ENCODE peak calls at places on chromosome 10, in four cellular contexts. Z is GM13977, N is upper lobe of left lung, G is epithelial cell of esophagus. Q is an unnamed sample.

GRCh38 chr10:11058965-11059364 is 41.3 kb downstream of the CELF2 start:
- DNase-seq in G (peak), Z (no peak), N (no peak), Q (no peak)

GRCh38 chr10:124717911-124718734 is 26.1 kb downstream of the FAM53B start:
- DNase-seq in G (peak), Z (peak), N (peak), Q (peak)

GRCh38 chr10:85195596-85195995 is 867.2 kb downstream of the CCSER2 start:
- DNase-seq in N (no peak), Z (no peak), G (no peak), Q (no peak)

GRCh38 chr10:33152146-33152545 is 182.3 kb downstream of the NRP1 start:
- DNase-seq in N (no peak), Z (no peak), G (no peak), Q (no peak)

GRCh38 chr10:28120043-28120749 is 121.3 kb upstream of the ODAD2 start:
- DNase-seq in Z (no peak), G (no peak), N (no peak), Q (no peak)

GRCh38 chr10:75982611-75983369 is 551.4 kb downstream of the LRMDA start:
- DNase-seq in Z (no peak), G (peak), N (no peak), Q (no peak)

GRCh38 chr10:36608251-36608650 is 517.1 kb upstream of the ANKRD30A start:
- DNase-seq in N (no peak), G (no peak), Z (no peak), Q (no peak)

GRCh38 chr10:123560301-123561144 is 105.6 kb upstream of the GPR26 start:
- DNase-seq in G (no peak), N (no peak), Z (no peak), Q (no peak)

GRCh38 chr10:22619111-22619510 is 95.3 kb downstream of the PIP4K2A start:
- DNase-seq in Z (no peak), N (no peak), G (no peak), Q (no peak)

GRCh38 chr10:4684434-4684833 is 141.6 kb upstream of the AKR1E2 start:
- DNase-seq in N (no peak), G (peak), Z (no peak), Q (no peak)

GRCh38 chr10:3853547-3853989 is 68.6 kb upstream of the KLF6 start:
- DNase-seq in G (no peak), Z (no peak), N (peak), Q (no peak)

GRCh38 chr10:94299417-94299816 is 63.3 kb downstream of the NOC3L start:
- DNase-seq in G (no peak), N (no peak), Z (no peak), Q (no peak)

GRCh38 chr10:58064714-58065528 is 202.8 kb downstream of the IPMK start:
- DNase-seq in Z (peak), G (peak), N (no peak), Q (no peak)

GRCh38 chr10:29428486-29428885 is 139.6 kb downstream of the LYZL1 start:
- DNase-seq in N (no peak), Z (no peak), G (no peak), Q (no peak)

GRCh38 chr10:132881186-132881920 is 61.0 kb downstream of the CFAP46 start:
- DNase-seq in N (peak), G (no peak), Z (no peak), Q (no peak)

GRCh38 chr10:133422821-133423771 is 1.3 kb downstream of the SPRN start:
- DNase-seq in N (no peak), Z (peak), G (no peak), Q (no peak)

GRCh38 chr10:68869623-68870022 is 31.5 kb upstream of the DDX50 start:
- DNase-seq in Z (no peak), N (no peak), G (no peak), Q (no peak)

GRCh38 chr10:17675638-17676037 is 31.7 kb downstream of the STAM start:
- DNase-seq in N (no peak), Z (no peak), G (no peak), Q (no peak)

GRCh38 chr10:35875281-35875680 is 233.2 kb upstream of the FZD8 start:
- DNase-seq in G (no peak), Z (no peak), N (no peak), Q (no peak)

GRCh38 chr10:30125484-30125883 is 66.1 kb upstream of the JCAD start:
- DNase-seq in Z (no peak), G (no peak), N (no peak), Q (no peak)

GRCh38 chr10:114631678-114632417 is 26.2 kb downstream of the ABLIM1 start:
- DNase-seq in G (no peak), Z (peak), N (no peak), Q (no peak)

GRCh38 chr10:62054408-62054807 is 152.9 kb downstream of the ARID5B start:
- DNase-seq in N (no peak), Z (no peak), G (no peak), Q (no peak)

GRCh38 chr10:117441812-117442443 is 66.7 kb upstream of the PDZD8 start:
- DNase-seq in N (peak), G (peak), Z (no peak), Q (no peak)

GRCh38 chr10:5631936-5632335 is 34.5 kb downstream of the ASB13 start:
- DNase-seq in N (peak), Z (no peak), G (no peak), Q (no peak)

GRCh38 chr10:53898532-53898931 is 902.5 kb downstream of the PCDH15 start:
- DNase-seq in G (peak), N (no peak), Z (no peak), Q (no peak)

GRCh38 chr10:132319853-132320669 is 11.9 kb upstream of the LRRC27 start:
- DNase-seq in G (peak), Z (peak), N (no peak), Q (no peak)

GRCh38 chr10:130758529-130758928 is 553.0 kb downstream of the TCERG1L start:
- DNase-seq in Z (no peak), N (no peak), G (no peak), Q (no peak)

GRCh38 chr10:67664936-67665335 is 31.1 kb downstream of the CTNNA3 start:
- DNase-seq in G (no peak), N (no peak), Z (no peak), Q (no peak)

GRCh38 chr10:36007369-36007768 is 365.3 kb upstream of the FZD8 start:
- DNase-seq in G (no peak), Z (no peak), N (no peak), Q (no peak)

GRCh38 chr10:29026065-29026797 is 262.6 kb upstream of the LYZL1 start:
- DNase-seq in Z (no peak), G (no peak), N (no peak), Q (no peak)

GRCh38 chr10:45354261-45354660 is 19.8 kb upstream of the ALOX5 start:
- DNase-seq in Z (no peak), G (no peak), N (peak), Q (no peak)

GRCh38 chr10:35598379-35598778 is 6.8 kb upstream of the GJD4 start:
- DNase-seq in G (no peak), Z (no peak), N (no peak), Q (no peak)

GRCh38 chr10:99368646-99369045 is 39.5 kb downstream of the CNNM1 start:
- DNase-seq in Z (no peak), N (no peak), G (no peak), Q (no peak)

GRCh38 chr10:33263453-33263852 is 71.0 kb downstream of the NRP1 start:
- DNase-seq in Z (no peak), G (no peak), N (no peak), Q (no peak)

GRCh38 chr10:99605351-99605750 is 14.9 kb downstream of the SLC25A28 start:
- DNase-seq in G (no peak), Z (no peak), N (no peak), Q (no peak)

GRCh38 chr10:114795039-114795438 is 26.5 kb upstream of the FHIP2A start:
- DNase-seq in Z (no peak), N (no peak), G (no peak), Q (no peak)

GRCh38 chr10:133271521-133272300 is 5.0 kb downstream of the ADAM8 start:
- DNase-seq in N (no peak), G (no peak), Z (no peak), Q (no peak)

GRCh38 chr10:132820056-132820455 is 34.1 kb upstream of the NKX6-2 start:
- DNase-seq in Z (no peak), G (no peak), N (no peak), Q (no peak)

GRCh38 chr10:79347894-79348639 is 798 bp downstream of the PPIF start:
- DNase-seq in N (peak), Z (peak), G (peak), Q (peak)
- TF ChIP-seq CTCF in N (no peak), Z (no peak), G (no peak), Q (no peak)

GRCh38 chr10:83218205-83218604 is 921.1 kb upstream of the GHITM start:
- DNase-seq in N (no peak), Z (no peak), G (no peak), Q (no peak)

GRCh38 chr10:83214178-83214577 is 925.1 kb upstream of the GHITM start:
- DNase-seq in N (no peak), G (no peak), Z (no peak), Q (no peak)

DNA sequence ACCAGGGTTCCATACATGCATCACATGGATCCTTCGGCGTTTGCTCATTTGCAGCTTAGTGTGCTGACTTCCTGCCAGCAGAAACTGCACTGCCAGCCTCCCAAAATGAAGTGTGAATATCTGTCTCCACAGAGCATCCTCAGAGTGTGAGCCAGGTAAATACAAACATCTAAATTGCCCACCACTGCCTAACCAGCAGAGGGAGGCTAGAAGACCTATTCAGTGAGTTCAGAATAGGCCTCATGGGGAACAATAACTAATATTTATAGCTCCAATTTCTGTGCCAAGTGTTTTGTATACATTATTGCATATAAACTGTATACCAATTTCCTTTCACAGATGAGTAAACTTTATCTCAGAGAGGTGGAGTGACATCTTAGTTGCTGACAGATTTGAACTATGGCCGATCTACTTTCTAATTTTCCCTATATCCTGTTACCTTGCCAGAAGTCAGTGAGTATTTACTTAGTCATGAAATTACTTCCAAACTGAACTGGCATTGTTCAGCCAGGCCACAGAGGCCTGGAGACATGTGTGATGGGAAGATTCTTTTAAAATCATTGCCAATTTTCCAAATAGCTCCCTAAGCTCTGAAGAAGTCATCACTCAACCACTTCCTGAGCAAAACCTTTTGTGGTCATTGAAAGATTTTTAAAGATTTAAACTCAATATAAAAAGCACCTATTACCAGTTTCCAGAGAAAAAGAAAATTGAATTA is 926.5 kb upstream of the GHITM start:
- DNase-seq in Z (no peak), G (peak), N (no peak), Q (no peak)
- TF ChIP-seq CTCF in Z (no peak), G (no peak), N (no peak), Q (no peak)

GRCh38 chr10:69939033-69939432 is 113.6 kb upstream of the MACROH2A2 start:
- DNase-seq in G (no peak), Z (no peak), N (no peak), Q (no peak)

GRCh38 chr10:69938541-69938991 is 114.1 kb upstream of the MACROH2A2 start:
- DNase-seq in Z (no peak), N (no peak), G (no peak), Q (no peak)

GRCh38 chr10:69939481-69939880 is 113.2 kb upstream of the MACROH2A2 start:
- DNase-seq in Z (no peak), G (no peak), N (no peak), Q (no peak)

GRCh38 chr10:69934768-69935167 is 117.9 kb upstream of the MACROH2A2 start:
- DNase-seq in G (no peak), N (no peak), Z (no peak), Q (no peak)

DNA sequence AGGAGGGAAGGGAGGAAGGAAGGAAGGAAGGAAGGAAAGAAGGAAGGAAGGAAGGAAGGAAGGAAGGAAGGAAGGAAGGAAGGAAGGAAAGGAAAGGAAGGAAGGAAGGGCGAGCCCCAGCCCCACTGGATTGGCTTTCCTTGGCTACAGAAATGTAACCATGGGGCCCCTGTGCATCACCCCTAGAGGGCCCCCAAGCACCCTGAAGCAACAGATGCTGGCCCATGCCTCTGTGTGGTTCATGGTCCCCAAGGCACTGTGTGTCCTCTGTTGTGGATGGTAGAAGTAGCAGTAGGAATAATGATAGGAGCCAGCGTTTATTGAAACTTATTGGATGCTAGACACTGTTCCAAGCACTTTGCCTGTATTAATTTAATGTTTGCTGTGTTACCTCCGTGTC is 116.6 kb upstream of the MACROH2A2 start:
- DNase-seq in G (no peak), Z (peak), N (no peak), Q (no peak)
- TF ChIP-seq CTCF in G (peak), Z (peak), N (no peak), Q (no peak)

GRCh38 chr10:59225211-59225610 is 48.8 kb downstream of the PHYHIPL start:
- DNase-seq in N (no peak), Z (no peak), G (no peak), Q (no peak)

GRCh38 chr10:59229451-59229850 is 53.0 kb downstream of the PHYHIPL start:
- DNase-seq in G (no peak), Z (no peak), N (no peak), Q (no peak)

GRCh38 chr10:59222788-59223187 is 46.3 kb downstream of the PHYHIPL start:
- DNase-seq in Z (no peak), N (no peak), G (no peak), Q (no peak)

DNA sequence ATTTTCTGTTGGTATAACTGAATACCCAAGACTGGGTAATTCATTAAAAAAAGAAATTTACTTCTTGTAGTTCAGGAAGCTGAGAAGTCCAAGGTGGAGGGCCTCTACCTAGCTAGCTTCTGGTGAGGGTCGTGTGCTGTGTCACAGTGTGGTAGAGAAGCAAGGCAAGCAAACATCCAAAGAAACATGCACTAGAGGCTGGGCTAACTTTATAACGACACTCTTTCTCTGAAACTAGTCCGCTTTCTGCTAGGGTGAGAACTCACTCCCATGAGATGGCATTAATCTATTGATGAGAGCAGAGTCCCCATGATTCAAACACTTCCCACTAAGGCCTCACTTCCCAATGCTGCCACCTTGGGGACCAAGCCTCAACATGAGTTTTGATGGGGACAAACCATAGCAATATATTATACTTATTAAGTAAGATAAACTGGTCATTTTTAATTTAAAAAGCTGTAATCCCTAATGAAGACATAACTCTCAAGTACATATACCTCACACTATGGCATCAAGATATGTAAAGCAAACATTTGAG is 50.8 kb downstream of the PHYHIPL start:
- DNase-seq in Z (no peak), G (peak), N (no peak), Q (no peak)
- TF ChIP-seq CTCF in Z (no peak), G (peak), N (no peak), Q (no peak)

GRCh38 chr10:96697438-96697837 is 22.9 kb downstream of the PIK3AP1 start:
- DNase-seq in Z (no peak), N (no peak), G (no peak), Q (no peak)

GRCh38 chr10:96699613-96700012 is 20.7 kb downstream of the PIK3AP1 start:
- DNase-seq in N (no peak), Z (no peak), G (no peak), Q (no peak)

GRCh38 chr10:96703358-96703757 is 17.0 kb downstream of the PIK3AP1 start:
- DNase-seq in G (no peak), N (no peak), Z (no peak), Q (no peak)

GRCh38 chr10:96701265-96701664 is 19.0 kb downstream of the PIK3AP1 start:
- DNase-seq in N (no peak), G (no peak), Z (no peak), Q (no peak)

DNA sequence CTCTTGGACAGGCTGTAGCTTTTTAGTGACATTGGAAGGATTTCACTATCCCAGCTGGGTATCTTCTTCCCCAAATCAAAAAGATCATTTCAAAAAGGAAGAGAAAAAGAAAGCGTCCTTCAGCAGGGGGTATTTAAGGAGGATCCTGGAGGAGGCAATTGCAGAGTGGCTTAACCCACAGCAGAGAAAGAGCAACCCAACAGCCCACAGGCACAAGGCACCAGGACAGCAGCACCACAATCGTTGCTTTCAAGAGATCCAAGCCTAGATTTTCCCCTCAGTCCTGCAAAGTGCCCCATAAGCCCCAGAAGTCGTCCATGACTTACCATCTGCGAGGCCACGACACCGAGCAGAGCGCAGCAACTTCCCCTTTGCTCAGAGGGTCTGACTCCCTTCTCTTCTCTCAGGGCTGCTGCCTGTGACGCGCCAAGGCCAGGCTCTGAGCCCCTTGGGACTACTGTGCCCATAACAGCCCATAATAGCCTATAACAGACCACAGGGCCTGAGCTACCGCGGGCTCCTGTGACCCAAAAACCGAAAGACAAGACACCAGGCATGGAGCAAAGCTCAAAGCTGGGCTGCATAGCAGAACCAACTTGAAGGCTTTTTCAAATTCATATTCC is 19.7 kb downstream of the PIK3AP1 start:
- DNase-seq in G (no peak), Z (no peak), N (peak), Q (no peak)
- TF ChIP-seq CTCF in G (no peak), Z (no peak), N (no peak), Q (no peak)

GRCh38 chr10:49324711-49325110 is 25.7 kb downstream of the C10orf71 start:
- DNase-seq in G (no peak), Z (no peak), N (peak), Q (no peak)
- TF ChIP-seq CTCF in G (no peak), Z (no peak), N (no peak), Q (no peak)

GRCh38 chr10:60964257-60965235 is 20.6 kb upstream of the RHOBTB1 start:
- DNase-seq in G (peak), N (peak), Z (peak), Q (peak)
- TF ChIP-seq CTCF in G (peak), N (peak), Z (peak), Q (peak)

DNA sequence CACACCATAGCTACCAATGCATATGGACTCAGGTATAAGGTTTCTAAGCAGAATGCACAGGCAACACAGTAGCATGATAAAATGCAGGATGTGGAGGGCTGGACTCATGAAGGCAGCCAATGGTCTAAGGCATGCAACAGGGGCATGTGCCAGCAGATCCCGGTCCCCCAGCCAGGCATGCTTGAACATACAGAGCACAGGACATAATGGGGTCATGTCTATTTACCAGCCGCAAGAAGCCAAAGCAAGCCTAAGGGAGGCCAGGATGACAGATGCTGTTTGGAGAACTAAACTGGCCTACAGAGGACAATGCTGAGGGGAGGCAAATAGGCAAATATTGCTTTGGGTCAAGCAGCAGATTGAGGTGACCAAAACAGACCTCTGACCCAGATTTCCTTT is 60.0 kb upstream of the PDLIM1 start:
- DNase-seq in G (peak), N (no peak), Z (no peak), Q (no peak)
- TF ChIP-seq CTCF in G (no peak), N (no peak), Z (no peak), Q (no peak)